ENCODE peak calls at places on chromosomes 5 and 9, in six cellular contexts. K, M, G, V, I and B are unnamed samples.

GRCh38 chr9:1554123-1555045 is 460.8 kb upstream of the SMARCA2 start:
- DNase-seq in K (no peak), G (no peak), V (no peak), I (peak; percentile 24), M (no peak), B (no peak)

GRCh38 chr9:136729144-136729543 is 13.6 kb downstream of the LCN10 start:
- DNase-seq in I (no peak), K (no peak), M (no peak), V (no peak), G (no peak), B (no peak)

GRCh38 chr5:151164687-151165392 is 7.3 kb upstream of the ANXA6 start:
- DNase-seq in K (peak; percentile 69), G (peak; percentile 76), M (peak; percentile 82), V (no peak), I (peak; percentile 83), B (peak; percentile 76)

GRCh38 chr5:134086943-134087305 is 27.6 kb upstream of the TCF7 start:
- DNase-seq in M (no peak), G (no peak), V (no peak), I (no peak), K (no peak), B (no peak)

GRCh38 chr5:132526974-132527564 is 16.3 kb downstream of the IL5 start:
- DNase-seq in I (no peak), V (no peak), K (peak; percentile 8), G (peak; percentile 25), M (no peak), B (no peak)

GRCh38 chr9:16429671-16430070 is 440.8 kb downstream of the BNC2 start:
- DNase-seq in I (no peak), G (no peak), K (no peak), V (no peak), M (no peak), B (no peak)

GRCh38 chr5:180161420-180162303 is 47.3 kb downstream of the RASGEF1C start:
- DNase-seq in M (no peak), G (no peak), V (no peak), I (no peak), K (peak; percentile 31), B (peak; percentile 80)

GRCh38 chr9:22379272-22379671 is 67.4 kb upstream of the DMRTA1 start:
- DNase-seq in G (no peak), M (no peak), K (no peak), I (no peak), V (no peak), B (no peak)

GRCh38 chr9:74838351-74838750 is 49.4 kb downstream of the TRPM6 start:
- DNase-seq in G (no peak), M (no peak), K (no peak), I (no peak), V (no peak), B (no peak)

GRCh38 chr5:79621056-79621455 is 8.8 kb downstream of the TENT2 start:
- DNase-seq in G (no peak), V (no peak), I (no peak), K (no peak), M (no peak), B (no peak)
- TF ChIP-seq CHD2 in G (no peak), V (no peak), I (no peak), K (no peak), M (no peak), B (no peak)

DNA sequence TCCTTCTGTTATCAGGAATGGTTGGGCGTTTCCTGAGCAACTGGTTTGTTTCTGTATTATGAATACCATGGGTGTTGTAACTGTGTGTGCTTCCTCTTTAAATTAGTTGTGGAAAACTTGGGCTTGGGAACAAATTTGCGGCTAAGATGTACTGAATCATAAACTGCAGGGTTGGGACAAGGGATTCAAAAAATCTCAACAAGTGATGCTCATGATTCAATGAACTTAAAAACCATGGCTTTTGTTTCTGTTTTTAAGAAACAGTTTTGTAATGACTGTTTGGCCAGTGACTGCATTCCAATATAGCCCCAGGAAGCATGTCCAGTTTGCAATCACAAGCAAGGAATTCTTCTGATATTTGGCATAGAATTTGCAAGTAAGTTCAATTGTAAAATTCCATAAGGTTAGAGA is 657.5 kb upstream of the WWC1 start:
- DNase-seq in M (no peak), V (no peak), I (no peak), G (no peak), K (no peak), B (no peak)
- TF ChIP-seq CHD2 in M (no peak), V (no peak), I (no peak), G (no peak), K (no peak), B (no peak)

DNA sequence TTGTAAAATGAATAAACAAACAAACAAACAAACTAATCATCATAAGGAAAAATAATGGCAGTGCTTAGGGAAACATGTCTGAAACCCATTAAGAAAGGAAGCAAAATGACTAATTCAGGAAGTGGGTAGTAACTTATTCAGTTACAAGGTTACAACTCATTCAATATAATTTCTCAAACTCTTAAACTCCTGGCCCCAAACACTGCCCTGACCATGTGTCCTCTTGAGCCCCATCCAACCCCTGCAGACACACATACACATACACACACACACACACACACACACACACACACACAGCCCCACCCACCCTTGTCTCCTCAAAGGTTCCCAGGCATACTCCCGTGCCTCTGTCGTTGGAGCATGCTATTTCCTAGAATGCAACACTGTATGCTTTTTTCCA is 193.9 kb downstream of the SEC61B start:
- DNase-seq in G (no peak), K (no peak), V (no peak), M (no peak), I (peak; percentile 9), B (no peak)
- TF ChIP-seq CHD2 in G (no peak), K (no peak), V (no peak), M (no peak), I (no peak), B (no peak)

DNA sequence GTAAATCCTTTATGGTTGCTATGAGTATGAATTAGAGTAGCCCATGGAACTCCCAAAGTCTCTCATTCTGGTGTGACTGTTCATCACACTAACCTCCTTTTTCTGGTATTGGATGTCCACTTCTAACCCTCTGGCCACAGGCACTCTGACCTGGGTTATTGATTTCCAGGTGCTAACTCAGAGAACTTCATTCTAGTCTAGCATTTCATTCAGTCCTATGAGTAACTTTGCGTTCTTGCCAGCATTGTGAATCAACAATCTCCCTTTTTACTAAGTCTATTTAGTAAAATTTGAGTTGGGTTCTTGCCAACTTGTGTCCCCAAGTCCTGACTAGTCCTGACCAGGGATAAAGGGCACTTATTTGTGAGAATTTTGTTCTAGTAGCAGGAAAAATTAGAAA is 103.5 kb downstream of the SNX18 start:
- DNase-seq in V (no peak), G (no peak), I (no peak), M (no peak), K (no peak), B (no peak)
- TF ChIP-seq CHD2 in V (no peak), G (no peak), I (no peak), M (no peak), K (no peak), B (no peak)

DNA sequence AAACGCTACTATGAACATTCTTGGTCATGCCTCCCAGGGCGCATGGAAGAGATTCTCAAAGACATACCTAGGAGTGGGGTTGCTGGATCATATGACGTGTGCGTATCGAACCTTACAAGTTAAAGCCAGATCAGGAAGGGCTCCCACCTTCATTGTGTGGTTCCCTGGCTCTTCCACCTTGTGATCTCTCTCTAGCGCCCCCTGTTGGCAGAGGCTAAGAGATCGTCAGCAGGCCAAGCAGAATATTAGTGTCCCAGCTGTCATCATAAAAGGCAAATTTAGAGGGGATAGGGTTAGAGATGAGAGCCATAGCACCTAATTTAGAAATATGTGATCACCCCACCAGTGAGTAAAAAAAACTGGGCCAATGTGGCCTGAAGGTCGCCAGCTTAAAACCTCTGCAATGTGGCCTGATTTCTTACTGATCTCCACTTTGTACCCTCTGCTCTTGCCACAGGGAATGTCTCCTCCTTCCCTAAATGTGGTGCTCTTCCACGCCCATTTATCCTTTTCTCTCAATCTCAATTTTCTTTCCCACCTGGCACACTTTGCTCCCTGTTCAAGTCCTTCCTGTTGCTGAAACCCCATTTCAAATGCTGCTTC is 91.7 kb upstream of the SHB start:
- DNase-seq in K (peak; percentile 57), V (no peak), G (peak; percentile 79), I (no peak), M (peak; percentile 56), B (peak; percentile 52)
- TF ChIP-seq CHD2 in K (no peak), V (no peak), G (no peak), I (no peak), M (no peak), B (no peak)

DNA sequence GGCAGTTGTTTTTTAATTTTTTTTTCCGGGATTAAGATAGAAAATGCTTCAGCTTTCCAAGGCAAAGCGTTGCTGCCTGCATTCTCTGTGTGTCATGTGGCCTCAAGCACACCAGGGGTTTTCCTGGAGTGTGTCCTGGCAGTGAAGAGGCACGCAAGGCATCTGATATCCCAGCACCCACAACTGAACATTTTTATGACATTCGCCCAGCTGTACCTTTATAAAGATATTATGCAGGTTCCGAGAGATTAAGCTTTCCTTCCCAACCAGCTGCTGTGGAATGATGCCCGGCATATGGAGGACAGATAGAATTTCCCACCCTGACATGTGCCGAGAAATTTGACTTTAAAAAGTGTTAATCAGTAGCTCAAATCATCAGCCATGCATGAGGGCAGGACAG is 205.6 kb downstream of the GADD45G start:
- DNase-seq in G (no peak), V (no peak), I (no peak), K (no peak), M (no peak), B (no peak)
- TF ChIP-seq CHD2 in G (no peak), V (no peak), I (no peak), K (no peak), M (no peak), B (no peak)

GRCh38 chr5:54519083-54519541 is 1.6 kb downstream of the SNX18 start:
- DNase-seq in G (no peak), V (no peak), K (no peak), M (no peak), I (no peak), B (no peak)
- TF ChIP-seq CHD2 in G (no peak), V (no peak), K (no peak), M (no peak), I (no peak), B (no peak)

GRCh38 chr9:98610711-98611110 is 98.0 kb downstream of the GABBR2 start:
- DNase-seq in V (no peak), K (no peak), M (no peak), G (no peak), I (no peak), B (no peak)
- TF ChIP-seq CHD2 in V (no peak), K (no peak), M (no peak), G (no peak), I (no peak), B (no peak)